ENCODE peak calls at places on chromosomes 1 and 21, in seven cellular contexts. One of them, this sample, is unnamed.

GRCh38 chr21:32826317-32827167 is 55.0 kb upstream of the PAXBP1 start:
- DNase-seq in activated T-cell treated with anti-CD3 and anti-CD28 coated beads for 1 hour: no peak
- DNase-seq in naive thymus-derived CD8-positive, alpha-beta T cell: peak; percentile 33
- DNase-seq in NCI-H1092 treated with DMSO at 0.1 percent for 48 hours: peak; percentile 48
- DNase-seq in C1 segment of cervical spinal cord: no peak
- DNase-seq in GM03348: peak; percentile 73
- DNase-seq in stimulated activated effector memory CD8-positive, alpha-beta T cell treated with anti-CD3 and anti-CD28 coated beads, Interleukin-12 subunit alpha, Interleukin-12 subunit beta, amount 100 ng/mL, for 72 hours: peak; percentile 3
- DNase-seq in this sample: peak; percentile 62

GRCh38 chr1:21378705-21379494 is 61.0 kb upstream of the NBPF3 start:
- DNase-seq in stimulated activated effector memory CD8-positive, alpha-beta T cell treated with anti-CD3 and anti-CD28 coated beads, Interleukin-12 subunit alpha, Interleukin-12 subunit beta, amount 100 ng/mL, for 72 hours: no peak
- DNase-seq in GM03348: no peak
- DNase-seq in activated T-cell treated with anti-CD3 and anti-CD28 coated beads for 1 hour: no peak
- DNase-seq in C1 segment of cervical spinal cord: no peak
- DNase-seq in NCI-H1092 treated with DMSO at 0.1 percent for 48 hours: no peak
- DNase-seq in naive thymus-derived CD8-positive, alpha-beta T cell: no peak
- DNase-seq in this sample: no peak

GRCh38 chr1:62727656-62728396 is 39.6 kb upstream of the DOCK7 start:
- DNase-seq in NCI-H1092 treated with DMSO at 0.1 percent for 48 hours: no peak
- DNase-seq in naive thymus-derived CD8-positive, alpha-beta T cell: no peak
- DNase-seq in GM03348: no peak
- DNase-seq in C1 segment of cervical spinal cord: no peak
- DNase-seq in stimulated activated effector memory CD8-positive, alpha-beta T cell treated with anti-CD3 and anti-CD28 coated beads, Interleukin-12 subunit alpha, Interleukin-12 subunit beta, amount 100 ng/mL, for 72 hours: no peak
- DNase-seq in activated T-cell treated with anti-CD3 and anti-CD28 coated beads for 1 hour: no peak
- DNase-seq in this sample: no peak

GRCh38 chr1:236020359-236021000 is 44.4 kb downstream of the NID1 start:
- DNase-seq in activated T-cell treated with anti-CD3 and anti-CD28 coated beads for 1 hour: no peak
- DNase-seq in C1 segment of cervical spinal cord: no peak
- DNase-seq in GM03348: peak; percentile 73
- DNase-seq in stimulated activated effector memory CD8-positive, alpha-beta T cell treated with anti-CD3 and anti-CD28 coated beads, Interleukin-12 subunit alpha, Interleukin-12 subunit beta, amount 100 ng/mL, for 72 hours: no peak
- DNase-seq in NCI-H1092 treated with DMSO at 0.1 percent for 48 hours: no peak
- DNase-seq in naive thymus-derived CD8-positive, alpha-beta T cell: no peak
- DNase-seq in this sample: no peak

GRCh38 chr1:64834734-64835133 is 89.9 kb downstream of the RAVER2 start:
- DNase-seq in stimulated activated effector memory CD8-positive, alpha-beta T cell treated with anti-CD3 and anti-CD28 coated beads, Interleukin-12 subunit alpha, Interleukin-12 subunit beta, amount 100 ng/mL, for 72 hours: no peak
- DNase-seq in GM03348: peak; percentile 58
- DNase-seq in activated T-cell treated with anti-CD3 and anti-CD28 coated beads for 1 hour: no peak
- DNase-seq in C1 segment of cervical spinal cord: no peak
- DNase-seq in naive thymus-derived CD8-positive, alpha-beta T cell: no peak
- DNase-seq in NCI-H1092 treated with DMSO at 0.1 percent for 48 hours: no peak
- DNase-seq in this sample: no peak

GRCh38 chr1:89973481-89974127 is 21.3 kb upstream of the ZNF326 start:
- DNase-seq in GM03348: no peak
- DNase-seq in stimulated activated effector memory CD8-positive, alpha-beta T cell treated with anti-CD3 and anti-CD28 coated beads, Interleukin-12 subunit alpha, Interleukin-12 subunit beta, amount 100 ng/mL, for 72 hours: no peak
- DNase-seq in naive thymus-derived CD8-positive, alpha-beta T cell: no peak
- DNase-seq in NCI-H1092 treated with DMSO at 0.1 percent for 48 hours: no peak
- DNase-seq in activated T-cell treated with anti-CD3 and anti-CD28 coated beads for 1 hour: no peak
- DNase-seq in C1 segment of cervical spinal cord: no peak
- DNase-seq in this sample: no peak

GRCh38 chr1:91735266-91735845 is 150.6 kb downstream of the TGFBR3 start:
- DNase-seq in stimulated activated effector memory CD8-positive, alpha-beta T cell treated with anti-CD3 and anti-CD28 coated beads, Interleukin-12 subunit alpha, Interleukin-12 subunit beta, amount 100 ng/mL, for 72 hours: no peak
- DNase-seq in NCI-H1092 treated with DMSO at 0.1 percent for 48 hours: no peak
- DNase-seq in C1 segment of cervical spinal cord: no peak
- DNase-seq in activated T-cell treated with anti-CD3 and anti-CD28 coated beads for 1 hour: no peak
- DNase-seq in naive thymus-derived CD8-positive, alpha-beta T cell: no peak
- DNase-seq in GM03348: no peak
- DNase-seq in this sample: no peak

GRCh38 chr1:106768501-106768900 is 288.0 kb upstream of the PRMT6 start:
- DNase-seq in C1 segment of cervical spinal cord: no peak
- DNase-seq in naive thymus-derived CD8-positive, alpha-beta T cell: no peak
- DNase-seq in stimulated activated effector memory CD8-positive, alpha-beta T cell treated with anti-CD3 and anti-CD28 coated beads, Interleukin-12 subunit alpha, Interleukin-12 subunit beta, amount 100 ng/mL, for 72 hours: no peak
- DNase-seq in NCI-H1092 treated with DMSO at 0.1 percent for 48 hours: no peak
- DNase-seq in GM03348: no peak
- DNase-seq in activated T-cell treated with anti-CD3 and anti-CD28 coated beads for 1 hour: no peak
- DNase-seq in this sample: no peak

GRCh38 chr1:241551759-241552638 is 19.8 kb downstream of the KMO start:
- DNase-seq in activated T-cell treated with anti-CD3 and anti-CD28 coated beads for 1 hour: peak; percentile 8
- DNase-seq in stimulated activated effector memory CD8-positive, alpha-beta T cell treated with anti-CD3 and anti-CD28 coated beads, Interleukin-12 subunit alpha, Interleukin-12 subunit beta, amount 100 ng/mL, for 72 hours: no peak
- DNase-seq in NCI-H1092 treated with DMSO at 0.1 percent for 48 hours: no peak
- DNase-seq in GM03348: no peak
- DNase-seq in C1 segment of cervical spinal cord: peak; percentile 4
- DNase-seq in naive thymus-derived CD8-positive, alpha-beta T cell: peak; percentile 56
- DNase-seq in this sample: no peak

GRCh38 chr1:182392045-182393028 is 747 bp upstream of the GLUL start:
- DNase-seq in stimulated activated effector memory CD8-positive, alpha-beta T cell treated with anti-CD3 and anti-CD28 coated beads, Interleukin-12 subunit alpha, Interleukin-12 subunit beta, amount 100 ng/mL, for 72 hours: peak; percentile 11
- DNase-seq in C1 segment of cervical spinal cord: no peak
- DNase-seq in naive thymus-derived CD8-positive, alpha-beta T cell: peak; percentile 14
- DNase-seq in GM03348: peak; percentile 59
- DNase-seq in NCI-H1092 treated with DMSO at 0.1 percent for 48 hours: peak; percentile 91
- DNase-seq in activated T-cell treated with anti-CD3 and anti-CD28 coated beads for 1 hour: peak; percentile 4
- DNase-seq in this sample: no peak

GRCh38 chr1:111420377-111420776 is 7.2 kb downstream of the OVGP1 start:
- DNase-seq in NCI-H1092 treated with DMSO at 0.1 percent for 48 hours: no peak
- DNase-seq in stimulated activated effector memory CD8-positive, alpha-beta T cell treated with anti-CD3 and anti-CD28 coated beads, Interleukin-12 subunit alpha, Interleukin-12 subunit beta, amount 100 ng/mL, for 72 hours: no peak
- DNase-seq in naive thymus-derived CD8-positive, alpha-beta T cell: no peak
- DNase-seq in activated T-cell treated with anti-CD3 and anti-CD28 coated beads for 1 hour: no peak
- DNase-seq in C1 segment of cervical spinal cord: no peak
- DNase-seq in GM03348: no peak
- DNase-seq in this sample: no peak

This sample was measured in dermis microvascular lymphatic vessel endothelial cell.